ENCODE peak calls at places on chromosomes 13 and 19, in nine cellular contexts. Z, V, D, N, H, M, C, B and Q are unnamed samples.

GRCh38 chr13:97324115-97324514 is 102.0 kb downstream of the MBNL2 start:
- DNase-seq in H (no peak), B (no peak), D (no peak), N (no peak), C (no peak), Z (no peak), V (no peak), M (no peak), Q (no peak)

GRCh38 chr19:51784922-51785690 is 9.9 kb upstream of the FPR3 start:
- DNase-seq in D (no peak), V (no peak), H (peak; percentile 81), B (peak; percentile 67), N (no peak), M (no peak), Z (peak; percentile 92), C (peak; percentile 94), Q (no peak)

GRCh38 chr19:22634450-22634827 is 315 bp downstream of the ZNF492 start:
- DNase-seq in V (no peak), Z (no peak), N (no peak), C (no peak), H (peak; percentile 3), B (no peak), M (no peak), D (no peak), Q (no peak)

GRCh38 chr19:18205180-18205915 is 1.5 kb upstream of the RAB3A start:
- DNase-seq in D (peak; percentile 48), M (peak; percentile 89), C (peak; percentile 76), H (no peak), B (peak; percentile 94), Z (peak; percentile 65), V (peak; percentile 88), N (no peak), Q (no peak)

GRCh38 chr19:10858204-10858828 is 10.1 kb downstream of the C19orf38 start:
- DNase-seq in C (peak; percentile 44), N (no peak), Z (no peak), H (no peak), D (peak; percentile 55), V (no peak), B (no peak), M (no peak), Q (no peak)

GRCh38 chr19:33470686-33471085 is 50.9 kb downstream of the PEPD start:
- DNase-seq in C (no peak), D (no peak), B (no peak), H (no peak), N (no peak), V (no peak), M (no peak), Z (no peak), Q (no peak)

GRCh38 chr19:28905996-28906395 is 307.0 kb downstream of the UQCRFS1 start:
- DNase-seq in M (peak; percentile 88), H (no peak), Z (peak; percentile 52), B (no peak), V (no peak), C (peak; percentile 84), D (no peak), N (no peak), Q (no peak)

GRCh38 chr19:2533686-2534085 is 57.8 kb downstream of the GADD45B start:
- DNase-seq in D (no peak), N (no peak), C (peak; percentile 76), Z (no peak), V (no peak), M (no peak), B (no peak), H (no peak), Q (no peak)

GRCh38 chr19:8307400-8307964 is 676 bp downstream of the CD320 start:
- DNase-seq in V (no peak), D (no peak), B (no peak), Z (no peak), H (no peak), C (no peak), M (no peak), N (no peak), Q (peak; percentile 69)

GRCh38 chr13:109312399-109312798 is 474.0 kb downstream of the IRS2 start:
- DNase-seq in V (no peak), B (no peak), M (no peak), N (no peak), C (no peak), Z (no peak), D (no peak), H (no peak), Q (no peak)

GRCh38 chr13:21240586-21240985 is 64.1 kb downstream of the MRPL57 start:
- DNase-seq in V (no peak), C (peak; percentile 53), D (no peak), M (peak; percentile 58), B (no peak), N (no peak), Z (peak; percentile 77), H (peak; percentile 40), Q (no peak)

GRCh38 chr13:51900471-51900870 is 38.7 kb downstream of the CCDC70 start:
- DNase-seq in D (no peak), N (no peak), M (no peak), V (no peak), H (no peak), B (no peak), C (no peak), Z (no peak), Q (no peak)

GRCh38 chr13:51892657-51893056 is 30.9 kb downstream of the CCDC70 start:
- DNase-seq in N (no peak), B (no peak), Z (no peak), M (no peak), D (no peak), H (no peak), V (no peak), C (no peak), Q (peak; percentile 15)

GRCh38 chr13:51894239-51894638 is 32.5 kb downstream of the CCDC70 start:
- DNase-seq in B (no peak), Z (no peak), M (no peak), H (peak; percentile 16), V (no peak), C (no peak), N (no peak), D (no peak), Q (peak; percentile 6)

DNA sequence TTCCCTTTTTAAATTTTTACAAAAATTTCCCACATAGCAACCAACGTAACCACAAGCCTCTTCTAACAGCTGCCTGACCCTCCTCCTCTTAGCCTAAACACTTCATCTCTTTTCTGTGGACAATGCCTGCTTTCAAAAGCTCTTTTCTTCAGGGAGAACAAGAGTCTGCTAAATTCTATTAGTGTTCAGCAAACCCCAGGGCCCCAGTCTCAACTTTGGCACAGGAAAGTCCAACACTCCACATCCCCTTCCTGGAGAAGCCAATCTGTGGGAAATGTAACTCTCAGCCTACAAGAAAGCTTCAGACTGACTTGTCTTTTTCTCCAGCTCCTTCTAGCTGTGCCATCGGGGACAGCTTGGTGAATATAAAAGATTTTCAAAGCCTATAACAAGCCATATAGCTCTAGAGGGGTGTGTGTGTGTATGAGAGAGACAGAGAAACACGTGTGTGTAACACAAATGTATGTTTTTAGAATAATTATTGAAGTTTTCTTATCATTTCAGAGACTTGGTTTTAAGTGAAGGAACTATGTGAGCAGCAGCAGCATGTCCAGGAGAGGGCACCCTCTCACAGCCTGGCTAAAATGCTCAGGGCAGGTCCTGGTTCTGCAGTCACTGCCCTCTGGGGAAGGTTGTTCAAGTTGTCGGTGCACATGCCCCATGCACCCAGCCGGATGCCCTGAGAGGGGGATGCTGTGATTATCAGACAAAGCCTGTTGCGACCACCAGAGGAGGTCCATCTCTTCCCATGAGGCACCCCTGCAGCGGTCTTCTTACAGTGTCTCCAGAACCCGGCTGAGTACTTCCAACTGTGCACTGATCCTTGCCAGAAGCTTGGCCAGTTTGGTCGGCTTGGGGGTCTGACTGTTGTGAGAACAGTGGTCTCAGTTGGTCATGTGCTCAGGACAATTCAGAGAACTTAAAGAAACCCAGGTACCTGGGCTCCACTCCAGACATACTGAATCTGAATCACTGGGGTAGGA is 34.4 kb downstream of the CCDC70 start:
- DNase-seq in V (no peak), C (peak; percentile 71), N (peak; percentile 17), H (peak; percentile 19), D (peak; percentile 50), M (peak; percentile 61), B (peak; percentile 60), Z (peak; percentile 56), Q (no peak)
- TF ChIP-seq CTCF in V (peak; percentile 63), C (peak; percentile 89), N (peak; percentile 81), H (peak; percentile 73), D (peak; percentile 78), M (peak; percentile 81), B (peak; percentile 58), Z (peak; percentile 74), Q (peak; percentile 80)

DNA sequence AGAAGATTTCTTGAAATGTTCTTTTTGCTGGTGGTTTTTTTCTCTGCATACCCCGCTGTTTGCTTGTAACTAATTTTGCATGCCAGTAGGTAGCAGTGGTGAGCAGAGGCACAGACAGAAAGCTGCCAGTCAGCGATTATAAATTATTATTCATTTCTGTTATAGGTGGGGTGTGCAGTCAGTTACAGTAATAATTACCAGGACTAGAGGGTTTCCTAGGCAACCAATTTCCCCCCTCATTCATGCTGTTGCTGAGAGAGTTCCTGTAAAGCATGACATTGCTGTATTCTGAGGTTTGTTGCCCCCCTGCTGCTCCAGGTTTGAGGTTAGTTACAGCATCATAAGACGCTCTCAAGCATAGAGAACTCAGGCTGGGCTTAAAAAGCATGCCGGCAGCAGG is 104.5 kb downstream of the URI1 start:
- DNase-seq in N (no peak), H (no peak), C (peak; percentile 5), D (no peak), V (no peak), B (no peak), Z (no peak), M (peak; percentile 1), Q (no peak)
- TF ChIP-seq CTCF in N (peak; percentile 72), H (peak; percentile 56), C (peak; percentile 45), D (peak; percentile 61), V (no peak), B (no peak), Z (peak; percentile 56), M (peak; percentile 36), Q (peak; percentile 73)

GRCh38 chr19:58366576-58367430 is 4.3 kb upstream of the ZNF497 start:
- DNase-seq in N (no peak), H (no peak), D (no peak), B (no peak), C (no peak), Z (no peak), V (no peak), M (no peak), Q (no peak)

GRCh38 chr19:58364127-58364526 is 1.6 kb upstream of the ZNF497 start:
- DNase-seq in N (no peak), Z (no peak), H (no peak), M (no peak), B (peak; percentile 44), D (no peak), V (no peak), C (no peak), Q (no peak)

GRCh38 chr19:58357798-58358145 is 4.5 kb upstream of the A1BG start:
- DNase-seq in C (no peak), H (no peak), D (no peak), B (no peak), Z (no peak), M (no peak), V (no peak), N (no peak), Q (no peak)

GRCh38 chr19:58361900-58362271 is 665 bp downstream of the ZNF497 start:
- DNase-seq in V (peak; percentile 30), Z (peak; percentile 57), D (no peak), C (no peak), N (no peak), H (no peak), M (peak; percentile 47), B (peak; percentile 76), Q (no peak)

GRCh38 chr19:58362272-58362994 is at the start of gene ZNF497:
- DNase-seq in B (peak; percentile 98), V (peak; percentile 97), N (peak; percentile 86), H (peak; percentile 92), Z (peak; percentile 95), M (peak; percentile 93), C (peak; percentile 98), D (peak; percentile 93), Q (peak; percentile 97)
- TF ChIP-seq CTCF in B (no peak), V (no peak), N (no peak), H (no peak), Z (no peak), M (peak; percentile 13), C (no peak), D (no peak), Q (peak; percentile 15)

GRCh38 chr19:19552811-19553210 is 14.7 kb downstream of the CILP2 start:
- DNase-seq in M (no peak), D (peak; percentile 63), V (no peak), N (no peak), H (no peak), C (peak; percentile 34), B (no peak), Z (peak; percentile 36), Q (no peak)
- TF ChIP-seq CTCF in M (peak; percentile 60), D (peak; percentile 69), V (peak; percentile 53), N (peak; percentile 13), H (peak; percentile 58), C (peak; percentile 79), B (peak; percentile 11), Z (peak; percentile 66), Q (peak; percentile 76)